ENCODE peak calls at places on chromosomes 3 and 15, in ten cellular contexts. C is astrocyte of the hippocampus; Q is SJSA1; N is stimulated activated CD4-positive, alpha-beta T cell treated with anti-CD3 and anti-CD28 coated beads, Interleukin-2, amount 100 ng/mL, for 48 hours; K is dermis microvascular lymphatic vessel endothelial cell; X is activated CD4-positive, alpha-beta T cell treated with anti-CD3 and anti-CD28 coated beads for 4 hours; J is GM12892; O is activated naive CD4-positive, alpha-beta T cell treated with Interleukin-2 at 50 U/mL for 16 hours; P is thoracic aorta; Z is activated T-cell treated with anti-CD3 and anti-CD28 coated beads for 1 hour. W is an unnamed sample.

GRCh38 chr15:57169643-57170042 is 206.7 kb upstream of the CGNL1 start:
- DNase-seq in X (no peak), J (no peak), K (no peak), Q (no peak), O (no peak), N (no peak), P (no peak), Z (no peak), C (no peak), W (no peak)

GRCh38 chr3:140363801-140364200 is 314.1 kb upstream of the TRIM42 start:
- DNase-seq in J (no peak), Z (no peak), Q (no peak), O (no peak), N (no peak), X (no peak), C (no peak), K (peak; percentile 25), P (no peak), W (no peak)

GRCh38 chr3:83011471-83011870 is 1250.0 kb upstream of the GBE1 start:
- DNase-seq in K (no peak), Z (no peak), Q (no peak), J (no peak), O (no peak), X (no peak), N (no peak), P (no peak), C (no peak), W (no peak)

GRCh38 chr15:41241251-41241964 is 10.3 kb downstream of the CHP1 start:
- DNase-seq in O (no peak), N (no peak), J (no peak), C (peak; percentile 62), Z (no peak), Q (no peak), P (no peak), X (no peak), K (peak; percentile 89), W (no peak)

GRCh38 chr15:88956906-88957305 is 43.7 kb upstream of the MFGE8 start:
- DNase-seq in P (no peak), Z (no peak), J (no peak), K (no peak), O (no peak), C (no peak), Q (no peak), X (no peak), N (no peak), W (no peak)

GRCh38 chr15:39213385-39213840 is 367.5 kb upstream of the THBS1 start:
- DNase-seq in Q (peak; percentile 96), C (peak; percentile 98), N (no peak), K (no peak), Z (no peak), J (no peak), P (no peak), X (no peak), O (no peak), W (no peak)

GRCh38 chr3:43998841-43999805 is 242.6 kb upstream of the TOPAZ1 start:
- DNase-seq in Z (no peak), X (no peak), O (no peak), P (no peak), N (no peak), J (no peak), Q (no peak), C (peak; percentile 90), K (peak; percentile 44), W (no peak)

GRCh38 chr3:138943724-138944131 is 3.2 kb downstream of the FOXL2 start:
- DNase-seq in O (no peak), Z (no peak), N (no peak), P (no peak), Q (no peak), K (no peak), C (peak; percentile 33), X (no peak), J (no peak), W (no peak)

GRCh38 chr15:65337436-65338070 is 33.1 kb downstream of the RNU5B-1 start:
- DNase-seq in O (no peak), Q (no peak), N (no peak), X (no peak), J (no peak), Z (no peak), P (no peak), K (no peak), C (no peak), W (no peak)

GRCh38 chr3:72398781-72399180 is 449.5 kb downstream of the SHQ1 start:
- DNase-seq in N (no peak), Z (no peak), P (no peak), X (no peak), K (no peak), J (no peak), Q (no peak), C (no peak), O (no peak), W (no peak)

GRCh38 chr15:39269821-39270220 is 311.1 kb upstream of the THBS1 start:
- DNase-seq in J (no peak), N (no peak), P (no peak), X (no peak), O (no peak), Q (no peak), K (peak; percentile 59), Z (no peak), C (no peak), W (no peak)

GRCh38 chr15:70140543-70141375 is 43.0 kb upstream of the TLE3 start:
- DNase-seq in O (peak; percentile 35), P (no peak), Q (peak; percentile 61), K (peak; percentile 73), C (peak; percentile 63), J (no peak), X (peak; percentile 19), Z (no peak), N (no peak), W (no peak)

GRCh38 chr3:193134895-193135294 is 106.1 kb upstream of the PLAAT1 start:
- DNase-seq in J (no peak), K (no peak), C (peak; percentile 90), Q (no peak), Z (no peak), N (no peak), P (no peak), O (no peak), X (no peak), W (no peak)

GRCh38 chr3:67154429-67154828 is 156.3 kb downstream of the KBTBD8 start:
- DNase-seq in N (no peak), C (no peak), P (no peak), J (no peak), X (no peak), O (no peak), K (no peak), Q (no peak), Z (no peak), W (no peak)

GRCh38 chr15:38886315-38887163 is 321.9 kb upstream of the RASGRP1 start:
- DNase-seq in Z (no peak), X (no peak), N (no peak), P (no peak), O (no peak), C (no peak), Q (no peak), K (no peak), J (no peak), W (no peak)

GRCh38 chr3:160374472-160374871 is 24.6 kb downstream of the IFT80 start:
- DNase-seq in Q (no peak), O (no peak), K (no peak), J (no peak), P (no peak), Z (no peak), N (no peak), C (peak; percentile 7), X (no peak), W (no peak)

GRCh38 chr3:150727653-150728502 is 24.2 kb upstream of the ERICH6 start:
- DNase-seq in N (no peak), O (no peak), Z (no peak), J (no peak), Q (no peak), X (no peak), K (no peak), P (no peak), C (no peak), W (no peak)

GRCh38 chr3:17759901-17760300 is 17.5 kb upstream of the TBC1D5 start:
- DNase-seq in P (no peak), N (no peak), C (peak; percentile 24), Z (no peak), K (peak; percentile 6), J (no peak), X (no peak), O (no peak), Q (no peak), W (no peak)

GRCh38 chr3:111650378-111651275 is 55.5 kb upstream of the ZBED2 start:
- DNase-seq in X (no peak), Z (no peak), Q (no peak), P (no peak), O (no peak), C (no peak), K (no peak), J (no peak), N (no peak), W (no peak)

GRCh38 chr3:131381445-131382291 is at the start of gene NUDT16:
- DNase-seq in C (peak; percentile 100), J (peak; percentile 93), K (peak; percentile 99), X (peak; percentile 95), Z (peak; percentile 94), P (peak; percentile 98), O (peak; percentile 98), Q (peak; percentile 99), N (peak; percentile 96), W (peak; percentile 98)

GRCh38 chr3:55569033-55569518 is 82.0 kb upstream of the WNT5A start:
- DNase-seq in N (no peak), Q (no peak), Z (no peak), O (no peak), P (no peak), J (no peak), C (no peak), X (no peak), K (no peak), W (no peak)

GRCh38 chr15:33395376-33395775 is 84.6 kb downstream of the RYR3 start:
- DNase-seq in Q (no peak), C (no peak), J (no peak), N (no peak), P (no peak), O (no peak), Z (no peak), X (no peak), K (no peak), W (no peak)

W was measured in tibial nerve.